ENCODE peak calls at places on chromosomes 5 and 9, in seven cellular contexts. One of them, this sample, is unnamed.

GRCh38 chr5:124040799-124041198 is 528.8 kb downstream of the CSNK1G3 start:
- DNase-seq in spleen: no peak
- DNase-seq in HCT116: no peak
- DNase-seq in body of pancreas: peak
- DNase-seq in IMR-90: peak
- DNase-seq in tibial nerve: no peak
- DNase-seq in prostate gland: peak
- DNase-seq in this sample: peak

GRCh38 chr5:125088522-125089105 is 342.2 kb upstream of the ZNF608 start:
- DNase-seq in spleen: peak
- DNase-seq in HCT116: no peak
- DNase-seq in body of pancreas: no peak
- DNase-seq in IMR-90: no peak
- DNase-seq in tibial nerve: no peak
- DNase-seq in prostate gland: no peak
- DNase-seq in this sample: no peak

GRCh38 chr5:74394924-74395880 is 245.3 kb downstream of the ENC1 start:
- DNase-seq in spleen: no peak
- DNase-seq in HCT116: no peak
- DNase-seq in body of pancreas: peak
- DNase-seq in IMR-90: no peak
- DNase-seq in tibial nerve: no peak
- DNase-seq in prostate gland: no peak
- DNase-seq in this sample: no peak

GRCh38 chr5:91591076-91591475 is 208.0 kb upstream of the ARRDC3 start:
- DNase-seq in spleen: no peak
- DNase-seq in HCT116: peak
- DNase-seq in body of pancreas: no peak
- DNase-seq in IMR-90: no peak
- DNase-seq in tibial nerve: no peak
- DNase-seq in prostate gland: no peak
- DNase-seq in this sample: no peak

GRCh38 chr5:164184158-164184557 is 678.7 kb downstream of the MAT2B start:
- DNase-seq in spleen: no peak
- DNase-seq in HCT116: no peak
- DNase-seq in body of pancreas: no peak
- DNase-seq in IMR-90: no peak
- DNase-seq in tibial nerve: no peak
- DNase-seq in prostate gland: no peak
- DNase-seq in this sample: no peak

GRCh38 chr5:115423541-115423940 is 121.0 kb downstream of the FEM1C start:
- DNase-seq in spleen: no peak
- DNase-seq in HCT116: no peak
- DNase-seq in body of pancreas: peak
- DNase-seq in IMR-90: no peak
- DNase-seq in tibial nerve: peak
- DNase-seq in prostate gland: no peak
- DNase-seq in this sample: peak

GRCh38 chr5:123422433-123423277 is 548 bp downstream of the CEP120 start:
- DNase-seq in spleen: no peak
- DNase-seq in HCT116: no peak
- DNase-seq in body of pancreas: peak
- DNase-seq in IMR-90: peak
- DNase-seq in tibial nerve: peak
- DNase-seq in prostate gland: peak
- DNase-seq in this sample: no peak

GRCh38 chr9:7169717-7170348 is 412.1 kb downstream of the KDM4C start:
- DNase-seq in spleen: no peak
- DNase-seq in HCT116: no peak
- DNase-seq in body of pancreas: no peak
- DNase-seq in IMR-90: peak
- DNase-seq in tibial nerve: no peak
- DNase-seq in prostate gland: peak
- DNase-seq in this sample: no peak

GRCh38 chr9:76216161-76216649 is 178.0 kb downstream of the RFK start:
- DNase-seq in spleen: no peak
- DNase-seq in HCT116: peak
- DNase-seq in body of pancreas: no peak
- DNase-seq in IMR-90: peak
- DNase-seq in tibial nerve: no peak
- DNase-seq in prostate gland: no peak
- DNase-seq in this sample: no peak

GRCh38 chr5:122880749-122881148 is 35.3 kb downstream of the SNX24 start:
- DNase-seq in spleen: no peak
- DNase-seq in HCT116: no peak
- DNase-seq in body of pancreas: no peak
- DNase-seq in IMR-90: no peak
- DNase-seq in tibial nerve: no peak
- DNase-seq in prostate gland: no peak
- DNase-seq in this sample: no peak

GRCh38 chr5:171080151-171080938 is 218.5 kb downstream of the RANBP17 start:
- DNase-seq in spleen: no peak
- DNase-seq in HCT116: no peak
- DNase-seq in body of pancreas: no peak
- DNase-seq in IMR-90: no peak
- DNase-seq in tibial nerve: no peak
- DNase-seq in prostate gland: no peak
- DNase-seq in this sample: no peak

GRCh38 chr9:89597711-89598707 is 6.8 kb upstream of the GADD45G start:
- DNase-seq in spleen: no peak
- DNase-seq in HCT116: no peak
- DNase-seq in body of pancreas: peak
- DNase-seq in IMR-90: peak
- DNase-seq in tibial nerve: peak
- DNase-seq in prostate gland: peak
- DNase-seq in this sample: no peak

GRCh38 chr5:163504091-163504931 is 1.1 kb upstream of the MAT2B start:
- DNase-seq in spleen: peak
- DNase-seq in HCT116: no peak
- DNase-seq in body of pancreas: peak
- DNase-seq in IMR-90: peak
- DNase-seq in tibial nerve: peak
- DNase-seq in prostate gland: peak
- DNase-seq in this sample: peak

GRCh38 chr5:168159425-168159824 is 132.0 kb upstream of the WWC1 start:
- DNase-seq in spleen: no peak
- DNase-seq in HCT116: no peak
- DNase-seq in body of pancreas: peak
- DNase-seq in IMR-90: no peak
- DNase-seq in tibial nerve: no peak
- DNase-seq in prostate gland: no peak
- DNase-seq in this sample: no peak

GRCh38 chr9:133387680-133388079 is 11.5 kb downstream of the STKLD1 start:
- DNase-seq in spleen: no peak
- DNase-seq in HCT116: no peak
- DNase-seq in body of pancreas: no peak
- DNase-seq in IMR-90: no peak
- DNase-seq in tibial nerve: no peak
- DNase-seq in prostate gland: peak
- DNase-seq in this sample: no peak

GRCh38 chr9:34079181-34079580 is 30.5 kb upstream of the UBAP2 start:
- DNase-seq in spleen: no peak
- DNase-seq in HCT116: peak
- DNase-seq in body of pancreas: no peak
- DNase-seq in IMR-90: peak
- DNase-seq in tibial nerve: no peak
- DNase-seq in prostate gland: no peak
- DNase-seq in this sample: no peak

GRCh38 chr5:5221731-5222130 is 81.6 kb downstream of the ADAMTS16 start:
- DNase-seq in spleen: no peak
- DNase-seq in HCT116: no peak
- DNase-seq in body of pancreas: no peak
- DNase-seq in IMR-90: peak
- DNase-seq in tibial nerve: no peak
- DNase-seq in prostate gland: no peak
- DNase-seq in this sample: no peak

GRCh38 chr9:82799300-82799699 is 263.6 kb downstream of the RASEF start:
- DNase-seq in spleen: no peak
- DNase-seq in HCT116: no peak
- DNase-seq in body of pancreas: no peak
- DNase-seq in IMR-90: peak
- DNase-seq in tibial nerve: no peak
- DNase-seq in prostate gland: no peak
- DNase-seq in this sample: no peak

GRCh38 chr5:113678924-113679575 is 165.6 kb downstream of the YTHDC2 start:
- DNase-seq in spleen: no peak
- DNase-seq in HCT116: peak
- DNase-seq in body of pancreas: peak
- DNase-seq in IMR-90: peak
- DNase-seq in tibial nerve: peak
- DNase-seq in prostate gland: no peak
- DNase-seq in this sample: peak

GRCh38 chr5:110333384-110333783 is 393.1 kb downstream of the TMEM232 start:
- DNase-seq in spleen: no peak
- DNase-seq in HCT116: peak
- DNase-seq in body of pancreas: no peak
- DNase-seq in IMR-90: peak
- DNase-seq in tibial nerve: no peak
- DNase-seq in prostate gland: no peak
- DNase-seq in this sample: no peak

GRCh38 chr5:673140-673836 is 19.9 kb downstream of the TPPP start:
- DNase-seq in spleen: peak
- DNase-seq in HCT116: no peak
- DNase-seq in body of pancreas: peak
- DNase-seq in IMR-90: no peak
- DNase-seq in tibial nerve: no peak
- DNase-seq in prostate gland: no peak
- DNase-seq in this sample: no peak
- TF ChIP-seq POLR2A in spleen: no peak
- TF ChIP-seq POLR2A in HCT116: no peak
- TF ChIP-seq POLR2A in body of pancreas: no peak
- TF ChIP-seq POLR2A in IMR-90: no peak
- TF ChIP-seq POLR2A in tibial nerve: no peak
- TF ChIP-seq POLR2A in prostate gland: no peak
- TF ChIP-seq POLR2A in this sample: no peak

GRCh38 chr5:177404641-177405134 is 4.2 kb upstream of the PFN3 start:
- DNase-seq in spleen: no peak
- DNase-seq in HCT116: no peak
- DNase-seq in body of pancreas: no peak
- DNase-seq in IMR-90: no peak
- DNase-seq in tibial nerve: no peak
- DNase-seq in prostate gland: no peak
- DNase-seq in this sample: peak

GRCh38 chr5:177403826-177404640 is 3.6 kb upstream of the PFN3 start:
- DNase-seq in spleen: peak
- DNase-seq in HCT116: peak
- DNase-seq in body of pancreas: peak
- DNase-seq in IMR-90: peak
- DNase-seq in tibial nerve: peak
- DNase-seq in prostate gland: peak
- DNase-seq in this sample: peak

GRCh38 chr5:177403194-177403825 is 2.8 kb upstream of the PFN3 start:
- DNase-seq in spleen: peak
- DNase-seq in HCT116: no peak
- DNase-seq in body of pancreas: peak
- DNase-seq in IMR-90: peak
- DNase-seq in tibial nerve: no peak
- DNase-seq in prostate gland: no peak
- DNase-seq in this sample: no peak

GRCh38 chr5:177399903-177400868 is at the start of gene PFN3:
- DNase-seq in spleen: no peak
- DNase-seq in HCT116: no peak
- DNase-seq in body of pancreas: no peak
- DNase-seq in IMR-90: peak
- DNase-seq in tibial nerve: no peak
- DNase-seq in prostate gland: no peak
- DNase-seq in this sample: no peak

GRCh38 chr5:177402271-177403043 is 2.0 kb upstream of the PFN3 start:
- DNase-seq in spleen: peak
- DNase-seq in HCT116: peak
- DNase-seq in body of pancreas: peak
- DNase-seq in IMR-90: peak
- DNase-seq in tibial nerve: no peak
- DNase-seq in prostate gland: peak
- DNase-seq in this sample: no peak
- H3K4me3 ChIP-seq in spleen: peak
- H3K4me3 ChIP-seq in HCT116: peak
- H3K4me3 ChIP-seq in body of pancreas: no peak
- H3K4me3 ChIP-seq in IMR-90: no peak
- H3K4me3 ChIP-seq in tibial nerve: peak
- H3K4me3 ChIP-seq in prostate gland: peak
- H3K4me3 ChIP-seq in this sample: no peak

GRCh38 chr5:179614745-179615144 is 8.7 kb downstream of the HNRNPH1 start:
- DNase-seq in spleen: peak
- DNase-seq in HCT116: no peak
- DNase-seq in body of pancreas: no peak
- DNase-seq in IMR-90: no peak
- DNase-seq in tibial nerve: no peak
- DNase-seq in prostate gland: no peak
- DNase-seq in this sample: no peak
- TF ChIP-seq POLR2A in spleen: no peak
- TF ChIP-seq POLR2A in HCT116: no peak
- TF ChIP-seq POLR2A in body of pancreas: no peak
- TF ChIP-seq POLR2A in IMR-90: no peak
- TF ChIP-seq POLR2A in tibial nerve: no peak
- TF ChIP-seq POLR2A in prostate gland: no peak
- TF ChIP-seq POLR2A in this sample: no peak

GRCh38 chr5:141825836-141826560 is 52.2 kb downstream of the PCDH1 start:
- DNase-seq in spleen: peak
- DNase-seq in HCT116: no peak
- DNase-seq in body of pancreas: no peak
- DNase-seq in IMR-90: no peak
- DNase-seq in tibial nerve: no peak
- DNase-seq in prostate gland: no peak
- DNase-seq in this sample: no peak
- H3K4me3 ChIP-seq in spleen: no peak
- H3K4me3 ChIP-seq in HCT116: no peak
- H3K4me3 ChIP-seq in body of pancreas: no peak
- H3K4me3 ChIP-seq in IMR-90: no peak
- H3K4me3 ChIP-seq in tibial nerve: no peak
- H3K4me3 ChIP-seq in prostate gland: no peak
- H3K4me3 ChIP-seq in this sample: no peak

GRCh38 chr5:151770383-151771258 is 1.1 kb upstream of the G3BP1 start:
- DNase-seq in spleen: peak
- DNase-seq in HCT116: no peak
- DNase-seq in body of pancreas: peak
- DNase-seq in IMR-90: peak
- DNase-seq in tibial nerve: peak
- DNase-seq in prostate gland: peak
- DNase-seq in this sample: peak
- TF ChIP-seq POLR2A in spleen: peak
- TF ChIP-seq POLR2A in HCT116: no peak
- TF ChIP-seq POLR2A in body of pancreas: no peak
- TF ChIP-seq POLR2A in IMR-90: peak
- TF ChIP-seq POLR2A in tibial nerve: no peak
- TF ChIP-seq POLR2A in prostate gland: no peak
- TF ChIP-seq POLR2A in this sample: no peak